ENCODE peak calls at places on chromosome 7, in six cellular contexts. K is type B pancreatic cell; U is CD8-positive, alpha-beta T cell; G is astrocyte of the cerebellum; W is dorsolateral prefrontal cortex; C is left lung. N is an unnamed sample.

GRCh38 chr7:147245274-147245673 is 1128.7 kb downstream of the CNTNAP2 start:
- DNase-seq in G (peak; percentile 9), K (no peak), U (no peak), W (peak; percentile 22), C (peak; percentile 39), N (no peak)

GRCh38 chr7:104794154-104794553 is 219.9 kb upstream of the KMT2E start:
- DNase-seq in C (no peak), W (no peak), K (no peak), G (no peak), U (no peak), N (no peak)

GRCh38 chr7:71535616-71536015 is 403.7 kb downstream of the GALNT17 start:
- DNase-seq in U (no peak), G (no peak), K (no peak), W (no peak), C (no peak), N (no peak)

GRCh38 chr7:134302120-134302519 is 14.6 kb downstream of the SLC35B4 start:
- DNase-seq in C (no peak), U (no peak), K (no peak), G (no peak), W (no peak), N (no peak)

GRCh38 chr7:76269895-76270294 is 32.6 kb upstream of the HSPB1 start:
- DNase-seq in K (no peak), W (no peak), G (no peak), C (no peak), U (no peak), N (no peak)

GRCh38 chr7:142881586-142882337 is 3.8 kb downstream of the TRPV6 start:
- DNase-seq in W (no peak), U (no peak), G (no peak), K (no peak), C (no peak), N (no peak)

GRCh38 chr7:90599892-90600555 is 3.9 kb downstream of the CDK14 start:
- DNase-seq in W (no peak), U (no peak), G (no peak), C (no peak), K (no peak), N (no peak)

GRCh38 chr7:3943779-3944520 is 642.9 kb downstream of the SDK1 start:
- DNase-seq in U (no peak), K (no peak), C (no peak), G (no peak), W (no peak), N (no peak)

GRCh38 chr7:24786941-24787340 is 29.7 kb upstream of the GSDME start:
- DNase-seq in K (no peak), C (no peak), G (peak; percentile 81), U (no peak), W (no peak), N (no peak)

GRCh38 chr7:155230169-155230593 is 67.5 kb upstream of the INSIG1 start:
- DNase-seq in W (peak; percentile 51), G (peak; percentile 94), C (no peak), U (no peak), K (no peak), N (no peak)

GRCh38 chr7:1913290-1914282 is 243.5 kb downstream of the ELFN1 start:
- DNase-seq in K (no peak), G (no peak), W (no peak), U (no peak), C (peak; percentile 66), N (no peak)

GRCh38 chr7:1911571-1911970 is 241.5 kb downstream of the ELFN1 start:
- DNase-seq in G (no peak), W (no peak), K (no peak), C (peak; percentile 63), U (no peak), N (no peak)

GRCh38 chr7:1914321-1914720 is 244.2 kb downstream of the ELFN1 start:
- DNase-seq in U (no peak), G (no peak), K (no peak), W (no peak), C (no peak), N (no peak)

GRCh38 chr7:1910827-1911226 is 240.8 kb downstream of the ELFN1 start:
- DNase-seq in C (peak; percentile 31), U (no peak), K (no peak), G (no peak), W (no peak), N (no peak)

DNA sequence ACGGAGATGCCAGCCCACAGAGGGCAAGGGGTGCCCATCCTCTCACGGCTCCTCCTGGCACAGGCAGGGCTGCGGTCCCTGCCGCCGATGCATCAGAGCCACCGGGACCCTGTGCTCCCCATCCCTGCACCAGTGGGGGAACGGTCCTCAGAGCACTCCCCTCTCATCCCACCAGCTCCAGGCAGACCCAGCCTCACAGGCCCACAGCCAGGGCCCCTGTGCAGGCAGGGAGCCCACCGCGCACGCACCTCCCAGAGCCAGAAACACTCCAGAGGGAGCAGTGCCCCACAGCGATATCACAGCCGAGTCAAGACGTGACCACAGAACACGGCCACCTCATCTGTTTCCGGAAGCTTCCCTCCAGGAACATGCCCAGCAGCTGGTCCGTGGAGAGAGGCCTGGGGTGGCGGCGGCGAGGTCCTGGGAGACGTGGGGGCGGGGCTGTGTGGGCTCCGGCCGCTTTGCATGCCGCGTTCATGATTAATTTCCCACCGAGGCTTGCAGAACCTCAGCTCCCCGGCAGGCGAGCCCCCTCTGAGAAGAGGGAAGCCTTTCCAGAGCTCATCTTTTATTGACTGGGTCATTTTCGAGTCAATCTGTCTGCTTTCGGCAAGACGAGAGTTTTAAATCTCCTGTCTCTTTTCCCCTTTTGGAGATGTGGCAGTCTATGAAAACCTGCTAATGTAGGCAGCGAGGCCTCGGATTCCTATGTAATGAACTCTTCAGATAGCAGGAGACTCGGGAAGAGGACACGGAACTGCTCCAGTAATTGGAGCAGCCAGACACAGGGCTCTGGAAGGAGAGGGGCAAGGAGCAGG is 242.6 kb downstream of the ELFN1 start:
- DNase-seq in W (no peak), C (peak; percentile 69), U (no peak), G (peak; percentile 42), K (no peak), N (no peak)
- TF ChIP-seq CTCF in W (no peak), C (no peak), U (no peak), G (peak; percentile 38), K (no peak), N (no peak)

DNA sequence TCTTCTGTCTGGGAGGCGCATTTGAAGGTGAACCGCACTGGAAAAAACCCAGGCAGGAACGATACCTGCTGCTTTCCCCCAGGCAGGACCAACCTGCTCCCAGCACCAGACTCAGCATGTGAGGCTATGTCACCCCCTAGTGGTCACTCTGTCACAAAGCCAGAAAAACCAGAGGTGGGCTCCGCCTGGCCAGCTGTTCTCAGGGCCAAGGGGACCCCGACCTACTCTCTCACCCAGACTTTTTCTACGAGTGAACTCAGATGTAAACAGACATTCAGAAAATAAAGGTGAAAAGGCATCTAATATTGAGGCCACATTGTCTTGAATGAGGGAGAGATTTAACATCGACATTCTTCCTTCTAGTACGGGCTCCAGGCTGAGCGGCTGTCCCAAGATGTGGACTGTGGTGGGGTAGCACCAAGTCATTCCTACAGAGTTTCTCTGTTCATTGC is 117.3 kb downstream of the PRKAG2 start:
- DNase-seq in K (no peak), C (no peak), G (peak; percentile 40), W (no peak), U (peak; percentile 31), N (peak; percentile 31)
- TF ChIP-seq CTCF in K (peak; percentile 93), C (peak; percentile 80), G (peak; percentile 92), W (peak; percentile 86), U (peak; percentile 95), N (peak; percentile 77)

GRCh38 chr7:33745934-33746333 is 159.4 kb upstream of the BMPER start:
- DNase-seq in W (no peak), G (no peak), K (no peak), C (no peak), U (no peak), N (no peak)

GRCh38 chr7:33743594-33743993 is 161.7 kb upstream of the BMPER start:
- DNase-seq in W (no peak), U (no peak), C (no peak), K (no peak), G (no peak), N (no peak)

GRCh38 chr7:33742521-33742920 is 162.8 kb upstream of the BMPER start:
- DNase-seq in C (no peak), U (no peak), W (no peak), K (no peak), G (no peak), N (no peak)

GRCh38 chr7:33742999-33743587 is 162.2 kb upstream of the BMPER start:
- DNase-seq in C (no peak), W (no peak), G (no peak), K (no peak), U (no peak), N (no peak)

DNA sequence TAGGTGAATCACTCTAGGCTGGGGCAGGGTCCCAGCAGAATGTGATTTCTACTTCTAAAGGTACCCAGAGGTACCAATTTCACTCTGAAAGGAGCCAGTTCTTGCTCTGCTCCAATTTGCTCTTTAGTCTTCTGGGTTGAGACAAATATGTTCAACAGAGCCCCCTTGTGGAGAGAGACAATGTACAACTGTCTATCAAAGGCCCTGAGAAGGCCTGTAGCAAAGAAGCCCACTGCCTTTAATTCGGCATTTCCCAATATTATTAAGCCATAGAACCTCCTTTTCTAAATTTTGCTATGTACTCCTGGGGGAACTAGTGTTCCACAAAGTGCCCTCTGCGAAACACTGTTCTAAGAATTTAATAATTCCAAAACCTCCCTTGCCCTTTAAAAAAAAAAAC is 161.0 kb upstream of the BMPER start:
- DNase-seq in W (no peak), G (no peak), C (no peak), K (no peak), U (no peak), N (no peak)
- TF ChIP-seq CTCF in W (peak; percentile 29), G (peak; percentile 12), C (no peak), K (peak; percentile 59), U (no peak), N (peak; percentile 18)

GRCh38 chr7:50121269-50121668 is 28.2 kb upstream of the ZPBP start:
- DNase-seq in W (no peak), G (no peak), K (no peak), U (no peak), C (no peak), N (no peak)

GRCh38 chr7:50125766-50126165 is 32.7 kb upstream of the ZPBP start:
- DNase-seq in U (no peak), G (no peak), W (no peak), C (no peak), K (no peak), N (no peak)

GRCh38 chr7:50119815-50120637 is 27.0 kb upstream of the ZPBP start:
- DNase-seq in G (no peak), C (peak; percentile 19), U (peak; percentile 7), K (no peak), W (no peak), N (no peak)
- TF ChIP-seq CTCF in G (no peak), C (no peak), U (peak; percentile 21), K (peak; percentile 53), W (no peak), N (no peak)

GRCh38 chr7:132577206-132578049 is 1.2 kb upstream of the PLXNA4 start:
- DNase-seq in G (peak; percentile 54), U (no peak), K (peak; percentile 80), C (peak; percentile 81), W (peak; percentile 52), N (no peak)
- TF ChIP-seq CTCF in G (peak; percentile 31), U (no peak), K (peak; percentile 65), C (no peak), W (peak; percentile 48), N (no peak)

GRCh38 chr7:13656330-13656729 is 333.1 kb downstream of the ETV1 start:
- DNase-seq in G (no peak), W (no peak), K (no peak), C (no peak), U (no peak), N (no peak)
- TF ChIP-seq CTCF in G (no peak), W (no peak), K (no peak), C (no peak), U (no peak), N (no peak)

N was measured in natural killer cell.